ENCODE peak calls at places on chromosome 1, in eight cellular contexts. D is PC-3, C is fibroblast of lung, Y is Karpas-422, Q is GM23338, Z is IMR-90, S is H9, L is MM.1S. I is an unnamed sample.

GRCh38 chr1:1122078-1122811 is 6.4 kb upstream of the C1orf159 start:
- DNase-seq in L (peak; percentile 71), Y (peak; percentile 90), Q (peak; percentile 95), C (peak; percentile 45), D (peak; percentile 92), Z (peak; percentile 59), S (peak; percentile 86), I (no peak)

GRCh38 chr1:54973205-54973921 is 7.1 kb upstream of the TMEM61 start:
- DNase-seq in C (peak; percentile 59), Z (peak; percentile 21), S (peak; percentile 69), Q (peak; percentile 70), D (peak; percentile 55), L (no peak), Y (no peak), I (peak; percentile 39)

GRCh38 chr1:65022264-65022663 is 55.9 kb upstream of the JAK1 start:
- DNase-seq in L (no peak), S (no peak), C (no peak), D (no peak), Q (no peak), Z (no peak), Y (no peak), I (no peak)

GRCh38 chr1:188359315-188359714 is 1530.6 kb downstream of the PLA2G4A start:
- DNase-seq in Q (no peak), S (no peak), L (no peak), D (no peak), C (no peak), Y (no peak), Z (no peak), I (no peak)

GRCh38 chr1:28510350-28511223 is 4.7 kb downstream of the RCC1 start:
- DNase-seq in C (peak; percentile 52), Q (peak; percentile 56), Z (peak; percentile 52), L (peak; percentile 49), Y (peak; percentile 87), D (peak; percentile 66), S (peak; percentile 59), I (peak; percentile 38)

GRCh38 chr1:9183898-9184297 is 50.7 kb upstream of the H6PD start:
- DNase-seq in D (no peak), S (no peak), Q (no peak), Z (no peak), C (no peak), Y (no peak), L (no peak), I (no peak)

GRCh38 chr1:26938659-26939025 is 17.1 kb downstream of the NUDC start:
- DNase-seq in Q (no peak), D (no peak), L (no peak), Z (no peak), C (no peak), S (no peak), Y (no peak), I (no peak)

GRCh38 chr1:33608825-33609400 is 136.5 kb downstream of the ZSCAN20 start:
- DNase-seq in D (no peak), L (no peak), Z (no peak), Q (no peak), Y (no peak), C (no peak), S (no peak), I (no peak)

GRCh38 chr1:33348194-33348593 is 27.3 kb upstream of the A3GALT2 start:
- DNase-seq in S (no peak), D (peak; percentile 28), Z (peak; percentile 52), Q (no peak), C (peak; percentile 78), L (no peak), Y (no peak), I (peak; percentile 66)

GRCh38 chr1:22043175-22043769 is 9.2 kb upstream of the CDC42 start:
- DNase-seq in L (no peak), Y (no peak), D (peak; percentile 60), Q (no peak), C (no peak), S (no peak), Z (no peak), I (no peak)

GRCh38 chr1:234368320-234369032 is 4.8 kb upstream of the COA6 start:
- DNase-seq in Z (no peak), L (no peak), D (no peak), S (no peak), C (no peak), Q (no peak), Y (peak; percentile 66), I (no peak)

GRCh38 chr1:113279776-113280391 is 110.4 kb upstream of the MAGI3 start:
- DNase-seq in Z (no peak), L (no peak), Y (no peak), S (no peak), C (no peak), Q (peak; percentile 13), D (no peak), I (no peak)

GRCh38 chr1:59061876-59062275 is 235.0 kb upstream of the FGGY start:
- DNase-seq in D (peak; percentile 46), L (no peak), S (no peak), Z (peak; percentile 90), C (peak; percentile 92), Q (no peak), Y (no peak), I (peak; percentile 90)
- H2AFZ ChIP-seq in D (peak overlapping the region; percentile 51), L (no peak overlapping the region), S (no peak overlapping the region), Z (peak overlapping the region; percentile 81), C (peak overlapping the region; percentile 74), Q (no peak overlapping the region), Y (no peak overlapping the region), I (peak overlapping the region; percentile 74)

GRCh38 chr1:11882814-11883538 is 24.2 kb upstream of the NPPB start:
- DNase-seq in L (no peak), Z (no peak), S (peak; percentile 80), D (no peak), C (no peak), Q (peak; percentile 80), Y (no peak), I (no peak)
- H2AFZ ChIP-seq in L (no peak overlapping the region), Z (peak overlapping the region; percentile 32), S (no peak overlapping the region), D (no peak overlapping the region), C (no peak overlapping the region), Q (peak overlapping the region; percentile 87), Y (no peak overlapping the region), I (no peak overlapping the region)

DNA sequence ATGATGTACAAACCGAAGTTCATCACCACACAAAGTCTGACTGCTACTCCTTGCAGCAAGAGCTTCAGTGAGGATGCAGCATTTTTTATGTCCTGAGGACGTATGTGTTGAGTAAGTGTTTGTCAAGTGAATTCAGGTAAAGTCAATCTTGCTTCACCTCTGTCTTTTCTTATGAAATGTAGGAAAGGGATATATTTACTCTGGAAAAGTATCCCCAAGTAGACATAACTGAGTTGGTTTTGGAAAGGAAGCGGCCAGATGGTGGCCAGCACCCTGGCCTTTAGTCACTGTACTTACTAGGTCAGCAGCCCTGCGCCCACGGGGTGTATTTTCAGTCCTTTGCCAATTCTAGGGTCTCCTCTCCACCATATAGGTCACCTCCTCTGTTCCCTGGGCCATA is 75.2 kb downstream of the SUSD4 start:
- DNase-seq in L (no peak), S (no peak), C (no peak), Z (no peak), Y (no peak), D (no peak), Q (no peak), I (no peak)
- H2AFZ ChIP-seq in L (no peak overlapping the region), S (no peak overlapping the region), C (no peak overlapping the region), Z (no peak overlapping the region), Y (no peak overlapping the region), D (no peak overlapping the region), Q (no peak overlapping the region), I (no peak overlapping the region)

GRCh38 chr1:3312894-3313578 is 141.4 kb upstream of the ARHGEF16 start:
- DNase-seq in Q (peak; percentile 47), D (peak; percentile 99), C (peak; percentile 100), S (peak; percentile 77), Y (no peak), Z (peak; percentile 99), L (no peak), I (peak; percentile 99)
- H2AFZ ChIP-seq in Q (peak overlapping the region; percentile 69), D (peak overlapping the region; percentile 39), C (peak overlapping the region; percentile 9), S (no peak overlapping the region), Y (no peak overlapping the region), Z (peak overlapping the region; percentile 79), L (no peak overlapping the region), I (peak overlapping the region; percentile 59)

DNA sequence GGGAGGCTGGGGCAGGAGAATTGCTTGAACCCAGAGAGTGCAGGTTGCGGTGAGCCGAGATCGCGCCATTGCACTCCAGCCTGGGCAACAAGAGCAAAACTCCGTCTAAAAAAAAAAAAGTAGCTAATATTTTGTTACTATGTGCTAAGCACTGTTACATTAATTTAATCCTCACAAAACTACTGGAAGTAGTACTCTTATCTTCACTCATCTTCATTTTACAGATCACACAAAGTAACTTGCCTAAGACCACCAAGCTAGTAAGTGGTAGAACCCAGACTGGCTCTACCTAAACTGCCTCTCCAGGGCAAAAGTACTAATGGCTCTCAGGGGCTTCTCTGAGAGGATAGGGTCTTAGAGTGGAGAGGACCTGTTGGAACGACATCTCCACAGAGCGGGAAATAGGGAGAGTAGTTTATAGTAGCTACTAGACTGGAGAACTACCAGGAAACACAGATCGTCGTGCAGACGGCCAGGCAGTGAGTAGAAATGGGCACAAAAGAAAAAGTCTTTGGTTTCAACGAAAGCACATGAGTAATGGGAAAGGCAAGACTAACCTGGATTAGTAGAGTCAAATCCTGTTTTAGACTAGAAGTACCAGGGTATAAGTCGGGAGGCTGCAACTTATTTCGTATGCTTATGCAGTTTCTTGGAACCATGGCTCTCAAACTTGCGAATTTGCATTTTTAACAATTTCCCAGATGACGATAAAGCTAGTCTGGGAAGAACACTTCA is 1.4 kb downstream of the CLCC1 start:
- DNase-seq in L (no peak), C (no peak), Y (no peak), Q (no peak), S (no peak), D (peak; percentile 29), Z (no peak), I (no peak)
- H2AFZ ChIP-seq in L (no peak overlapping the region), C (no peak overlapping the region), Y (peak overlapping the region; percentile 33), Q (no peak overlapping the region), S (no peak overlapping the region), D (peak overlapping the region; percentile 95), Z (no peak overlapping the region), I (no peak overlapping the region)

I was measured in astrocyte.